ENCODE peak calls at places on chromosomes 16 and 17, in four cellular contexts. One of them, this sample, is unnamed.

GRCh38 chr16:79902351-79902750 is 301.8 kb upstream of the MAF start:
- DNase-seq in heart left ventricle: no peak
- DNase-seq in uterus: no peak
- DNase-seq in stomach: no peak
- DNase-seq in this sample: no peak

GRCh38 chr17:8015236-8015956 is 13.0 kb downstream of the GUCY2D start:
- DNase-seq in stomach: no peak
- DNase-seq in heart left ventricle: no peak
- DNase-seq in uterus: no peak
- DNase-seq in this sample: no peak

GRCh38 chr17:44927696-44928095 is 12.4 kb upstream of the GFAP start:
- DNase-seq in uterus: no peak
- DNase-seq in heart left ventricle: no peak
- DNase-seq in stomach: no peak
- DNase-seq in this sample: no peak

GRCh38 chr16:60206511-60206910 is 1472.4 kb upstream of the GOT2 start:
- DNase-seq in uterus: no peak
- DNase-seq in heart left ventricle: no peak
- DNase-seq in stomach: no peak
- DNase-seq in this sample: no peak

GRCh38 chr16:22388101-22388644 is 13.8 kb upstream of the CDR2 start:
- DNase-seq in heart left ventricle: no peak
- DNase-seq in stomach: no peak
- DNase-seq in uterus: no peak
- DNase-seq in this sample: peak

GRCh38 chr16:11236855-11237254 is 19.1 kb downstream of the SOCS1 start:
- DNase-seq in heart left ventricle: no peak
- DNase-seq in stomach: no peak
- DNase-seq in uterus: no peak
- DNase-seq in this sample: no peak

GRCh38 chr17:33451221-33451620 is 158.1 kb upstream of the ASIC2 start:
- DNase-seq in heart left ventricle: no peak
- DNase-seq in uterus: no peak
- DNase-seq in stomach: no peak
- DNase-seq in this sample: no peak

GRCh38 chr16:55540221-55540620 is 26.3 kb upstream of the CAPNS2 start:
- DNase-seq in heart left ventricle: no peak
- DNase-seq in uterus: no peak
- DNase-seq in stomach: no peak
- DNase-seq in this sample: no peak

GRCh38 chr16:89046491-89046890 is 47.2 kb upstream of the ACSF3 start:
- DNase-seq in uterus: no peak
- DNase-seq in stomach: no peak
- DNase-seq in heart left ventricle: peak
- DNase-seq in this sample: no peak

GRCh38 chr17:41987642-41988041 is 21.0 kb downstream of the CNP start:
- DNase-seq in heart left ventricle: no peak
- DNase-seq in stomach: no peak
- DNase-seq in uterus: no peak
- DNase-seq in this sample: no peak

GRCh38 chr16:73427177-73427576 is 379.2 kb upstream of the ZFHX3 start:
- DNase-seq in stomach: no peak
- DNase-seq in heart left ventricle: no peak
- DNase-seq in uterus: no peak
- DNase-seq in this sample: no peak

GRCh38 chr16:57042157-57043111 is 49.9 kb upstream of the CPNE2 start:
- DNase-seq in stomach: no peak
- DNase-seq in heart left ventricle: no peak
- DNase-seq in uterus: no peak
- DNase-seq in this sample: no peak

GRCh38 chr16:23080747-23081146 is 68.5 kb downstream of the USP31 start:
- DNase-seq in uterus: no peak
- DNase-seq in stomach: no peak
- DNase-seq in heart left ventricle: no peak
- DNase-seq in this sample: no peak

GRCh38 chr16:47061204-47061603 is 82.5 kb downstream of the NETO2 start:
- DNase-seq in stomach: no peak
- DNase-seq in uterus: no peak
- DNase-seq in heart left ventricle: no peak
- DNase-seq in this sample: no peak

GRCh38 chr17:36623281-36623680 is 21.9 kb downstream of the MRM1 start:
- DNase-seq in uterus: no peak
- DNase-seq in heart left ventricle: no peak
- DNase-seq in stomach: no peak
- DNase-seq in this sample: peak

GRCh38 chr17:44354582-44355309 is 8.9 kb downstream of the FAM171A2 start:
- DNase-seq in uterus: peak
- DNase-seq in heart left ventricle: peak
- DNase-seq in stomach: no peak
- DNase-seq in this sample: peak

GRCh38 chr17:70521821-70522256 is 352.5 kb downstream of the KCNJ2 start:
- DNase-seq in stomach: peak
- DNase-seq in heart left ventricle: no peak
- DNase-seq in uterus: no peak
- DNase-seq in this sample: no peak

GRCh38 chr17:43169561-43170139 is 1.4 kb upstream of the NBR1 start:
- DNase-seq in stomach: peak
- DNase-seq in uterus: peak
- DNase-seq in heart left ventricle: peak
- DNase-seq in this sample: peak

GRCh38 chr16:2520097-2520783 is at the start of gene AMDHD2:
- DNase-seq in uterus: peak
- DNase-seq in heart left ventricle: peak
- DNase-seq in stomach: peak
- DNase-seq in this sample: peak

GRCh38 chr16:85137323-85138072 is 25.2 kb upstream of the CIBAR2 start:
- DNase-seq in stomach: peak
- DNase-seq in uterus: peak
- DNase-seq in heart left ventricle: peak
- DNase-seq in this sample: no peak

GRCh38 chr17:21129023-21129681 is 2.4 kb downstream of the DHRS7B start:
- DNase-seq in uterus: peak
- DNase-seq in stomach: no peak
- DNase-seq in heart left ventricle: no peak
- DNase-seq in this sample: peak

GRCh38 chr16:4814542-4815173 is 12.2 kb upstream of the ROGDI start:
- DNase-seq in heart left ventricle: no peak
- DNase-seq in uterus: no peak
- DNase-seq in stomach: no peak
- DNase-seq in this sample: peak

GRCh38 chr17:66506641-66507040 is 204.2 kb downstream of the PRKCA start:
- DNase-seq in uterus: no peak
- DNase-seq in stomach: no peak
- DNase-seq in heart left ventricle: no peak
- DNase-seq in this sample: no peak

GRCh38 chr17:81890447-81891302 is 711 bp downstream of the ALYREF start:
- DNase-seq in uterus: no peak
- DNase-seq in heart left ventricle: peak
- DNase-seq in stomach: no peak
- DNase-seq in this sample: peak

GRCh38 chr17:71921726-71922320 is 199.0 kb upstream of the SOX9 start:
- DNase-seq in heart left ventricle: no peak
- DNase-seq in uterus: no peak
- DNase-seq in stomach: no peak
- DNase-seq in this sample: no peak

GRCh38 chr16:1152123-1152638 is 725 bp upstream of the CACNA1H start:
- DNase-seq in heart left ventricle: no peak
- DNase-seq in stomach: no peak
- DNase-seq in uterus: no peak
- DNase-seq in this sample: no peak

GRCh38 chr17:77327181-77327565 is 186.4 kb downstream of the SEC14L1 start:
- DNase-seq in stomach: peak
- DNase-seq in uterus: peak
- DNase-seq in heart left ventricle: peak
- DNase-seq in this sample: no peak

GRCh38 chr17:65696739-65697394 is 135.4 kb upstream of the AXIN2 start:
- DNase-seq in stomach: no peak
- DNase-seq in uterus: no peak
- DNase-seq in heart left ventricle: no peak
- DNase-seq in this sample: no peak

GRCh38 chr16:87953308-87954208 is 2.3 kb downstream of the BANP start:
- DNase-seq in uterus: no peak
- DNase-seq in heart left ventricle: no peak
- DNase-seq in stomach: no peak
- DNase-seq in this sample: peak
- TF ChIP-seq POLR2A in uterus: no peak
- TF ChIP-seq POLR2A in heart left ventricle: no peak
- TF ChIP-seq POLR2A in stomach: no peak
- TF ChIP-seq POLR2A in this sample: no peak

GRCh38 chr17:16971458-16972338 is at the start of gene TNFRSF13B:
- DNase-seq in uterus: no peak
- DNase-seq in heart left ventricle: no peak
- DNase-seq in stomach: no peak
- DNase-seq in this sample: no peak
- TF ChIP-seq POLR2A in uterus: no peak
- TF ChIP-seq POLR2A in heart left ventricle: no peak
- TF ChIP-seq POLR2A in stomach: no peak
- TF ChIP-seq POLR2A in this sample: no peak

GRCh38 chr17:6651483-6652452 is at the start of the genes C17orf100 and MED31:
- DNase-seq in uterus: peak
- DNase-seq in stomach: peak
- DNase-seq in heart left ventricle: peak
- DNase-seq in this sample: peak
- TF ChIP-seq POLR2A in uterus: peak
- TF ChIP-seq POLR2A in stomach: peak
- TF ChIP-seq POLR2A in heart left ventricle: peak
- TF ChIP-seq POLR2A in this sample: peak

GRCh38 chr17:731943-732787 is at the start of gene TLCD3A:
- DNase-seq in uterus: peak
- DNase-seq in heart left ventricle: peak
- DNase-seq in stomach: peak
- DNase-seq in this sample: peak
- TF ChIP-seq POLR2A in uterus: no peak
- TF ChIP-seq POLR2A in heart left ventricle: no peak
- TF ChIP-seq POLR2A in stomach: no peak
- TF ChIP-seq POLR2A in this sample: no peak

GRCh38 chr16:35198223-35199199 is 1739.1 kb downstream of the TP53TG3F start:
- DNase-seq in stomach: no peak
- DNase-seq in uterus: no peak
- DNase-seq in heart left ventricle: no peak
- DNase-seq in this sample: no peak
- TF ChIP-seq POLR2A in stomach: no peak
- TF ChIP-seq POLR2A in uterus: no peak
- TF ChIP-seq POLR2A in heart left ventricle: no peak
- TF ChIP-seq POLR2A in this sample: no peak

This sample was measured in erythroblast.